ENCODE peak calls at places on chromosome 2, in eight cellular contexts. A, L, D, C, N, Q, K and J are unnamed samples.

GRCh38 chr2:101012706-101013181 is 10.7 kb downstream of the RPL31 start:
- DNase-seq in A (peak), L (peak), D (peak), C (peak), N (peak), Q (peak), K (peak), J (no peak)

GRCh38 chr2:222939208-222939846 is 78.5 kb downstream of the ACSL3 start:
- DNase-seq in A (no peak), L (peak), D (peak), C (peak), N (peak), Q (peak), K (peak), J (no peak)

GRCh38 chr2:125004091-125004800 is 979.2 kb downstream of the CNTNAP5 start:
- DNase-seq in A (no peak), L (no peak), D (no peak), C (no peak), N (no peak), Q (no peak), K (no peak), J (no peak)

GRCh38 chr2:23384551-23385349 is at the start of gene KLHL29:
- DNase-seq in A (peak), L (peak), D (peak), C (peak), N (peak), Q (peak), K (peak), J (peak)

GRCh38 chr2:25606892-25607291 is 66.5 kb downstream of the DTNB start:
- DNase-seq in A (no peak), L (peak), D (peak), C (no peak), N (peak), Q (peak), K (peak), J (no peak)

GRCh38 chr2:187774551-187775071 is 220.4 kb upstream of the TFPI start:
- DNase-seq in A (no peak), L (no peak), D (peak), C (no peak), N (peak), Q (no peak), K (peak), J (no peak)

GRCh38 chr2:44772670-44773378 is 168.7 kb upstream of the SIX3 start:
- DNase-seq in A (no peak), L (no peak), D (no peak), C (no peak), N (no peak), Q (no peak), K (no peak), J (no peak)

GRCh38 chr2:235230809-235231601 is 262.8 kb upstream of the AGAP1 start:
- DNase-seq in A (no peak), L (peak), D (peak), C (no peak), N (peak), Q (no peak), K (no peak), J (no peak)

GRCh38 chr2:203743441-203743932 is 37.0 kb downstream of the CD28 start:
- DNase-seq in A (no peak), L (no peak), D (no peak), C (no peak), N (peak), Q (no peak), K (no peak), J (peak)

GRCh38 chr2:85273732-85274731 is 53.8 kb downstream of the TGOLN2 start:
- DNase-seq in A (no peak), L (peak), D (peak), C (no peak), N (peak), Q (no peak), K (no peak), J (no peak)

GRCh38 chr2:72263043-72263780 is 115.5 kb upstream of the CYP26B1 start:
- DNase-seq in A (no peak), L (peak), D (no peak), C (no peak), N (peak), Q (no peak), K (no peak), J (no peak)

GRCh38 chr2:121613774-121614173 is 35.5 kb downstream of the CLASP1 start:
- DNase-seq in A (no peak), L (no peak), D (no peak), C (no peak), N (peak), Q (no peak), K (no peak), J (peak)

GRCh38 chr2:147449323-147450080 is 395.3 kb upstream of the ACVR2A start:
- DNase-seq in A (no peak), L (peak), D (no peak), C (no peak), N (no peak), Q (no peak), K (no peak), J (no peak)

GRCh38 chr2:14884651-14885050 is 252.1 kb downstream of the LRATD1 start:
- DNase-seq in A (no peak), L (no peak), D (no peak), C (no peak), N (no peak), Q (no peak), K (no peak), J (no peak)

GRCh38 chr2:69097148-69097610 is 84.2 kb downstream of the ANTXR1 start:
- DNase-seq in A (no peak), L (no peak), D (no peak), C (no peak), N (no peak), Q (no peak), K (no peak), J (no peak)

GRCh38 chr2:202760848-202761247 is 110.7 kb downstream of the ICA1L start:
- DNase-seq in A (no peak), L (no peak), D (no peak), C (no peak), N (no peak), Q (no peak), K (no peak), J (no peak)